ENCODE peak calls at places on chromosomes 12 and 14, in six cellular contexts. F is IMR-90, Z is K562, M is HCT116, A is GM23338, S is fibroblast of lung. J is an unnamed sample.

GRCh38 chr12:101823891-101824290 is 6.9 kb downstream of the GNPTAB start:
- DNase-seq in S (peak; percentile 15), Z (peak; percentile 86), F (no peak), A (peak; percentile 87), M (peak; percentile 33), J (peak; percentile 70)

GRCh38 chr14:64891173-64891838 is 11.6 kb upstream of the SPTB start:
- DNase-seq in S (no peak), Z (no peak), M (no peak), A (no peak), F (no peak), J (no peak)

GRCh38 chr14:67187826-67188225 is 1.4 kb upstream of the GARIN2 start:
- DNase-seq in A (no peak), F (peak; percentile 86), M (peak; percentile 85), S (peak; percentile 97), Z (no peak), J (no peak)

GRCh38 chr12:229441-230191 is 15.7 kb upstream of the SLC6A12 start:
- DNase-seq in S (no peak), F (no peak), M (no peak), Z (no peak), A (no peak), J (peak; percentile 51)

GRCh38 chr12:74899031-74899829 is 310.4 kb downstream of the KCNC2 start:
- DNase-seq in F (no peak), A (no peak), M (no peak), S (peak; percentile 42), Z (no peak), J (no peak)

GRCh38 chr12:12266389-12266872 is 413 bp downstream of the LRP6 start:
- DNase-seq in F (no peak), S (no peak), M (no peak), A (peak; percentile 74), Z (no peak), J (peak; percentile 67)

GRCh38 chr12:2615665-2616387 is 178.9 kb upstream of the FKBP4 start:
- DNase-seq in Z (no peak), F (peak; percentile 92), M (no peak), S (peak; percentile 88), A (peak; percentile 50), J (peak; percentile 21)

GRCh38 chr12:118571730-118572129 is 195.4 kb downstream of the SUDS3 start:
- DNase-seq in F (no peak), A (no peak), Z (no peak), S (no peak), M (no peak), J (no peak)

GRCh38 chr12:9347328-9348127 is 139.3 kb upstream of the PZP start:
- DNase-seq in M (peak; percentile 10), S (peak; percentile 77), A (no peak), F (peak; percentile 13), Z (no peak), J (no peak)

GRCh38 chr12:130982565-130983225 is 29.0 kb downstream of the ADGRD1 start:
- DNase-seq in F (no peak), S (no peak), Z (no peak), A (no peak), M (no peak), J (no peak)

GRCh38 chr14:99590746-99591555 is 13.1 kb downstream of the CCDC85C start:
- DNase-seq in A (no peak), Z (no peak), M (no peak), F (peak; percentile 74), S (peak; percentile 68), J (no peak)

GRCh38 chr14:99589651-99590530 is 14.1 kb downstream of the CCDC85C start:
- DNase-seq in A (no peak), S (no peak), M (no peak), Z (no peak), F (no peak), J (no peak)

GRCh38 chr14:99592933-99593753 is 10.9 kb downstream of the CCDC85C start:
- DNase-seq in M (no peak), Z (no peak), A (no peak), S (no peak), F (no peak), J (peak; percentile 56)

GRCh38 chr14:99593971-99594841 is 9.8 kb downstream of the CCDC85C start:
- DNase-seq in M (no peak), A (no peak), Z (no peak), F (no peak), S (no peak), J (no peak)

GRCh38 chr14:99592394-99592793 is 11.6 kb downstream of the CCDC85C start:
- DNase-seq in A (no peak), F (no peak), S (no peak), Z (no peak), M (no peak), J (no peak)
- H4K20me1 ChIP-seq in A (peaks cover 5% of the 10 kb centered on the region), F (peaks cover 35% of the 10 kb centered on the region), S (no peaks in the 10 kb centered on the region), Z (peaks cover 33% of the 10 kb centered on the region), M (no peaks in the 10 kb centered on the region), J (peaks cover 100% of the 10 kb centered on the region)

GRCh38 chr12:116249938-116250337 is 27.6 kb downstream of the MED13L start:
- DNase-seq in Z (no peak), A (no peak), M (no peak), S (no peak), F (no peak), J (no peak)
- H4K20me1 ChIP-seq in Z (no peaks in the 10 kb centered on the region), A (peaks cover 35% of the 10 kb centered on the region), M (peaks cover 63% of the 10 kb centered on the region), S (peaks cover 5% of the 10 kb centered on the region), F (peaks cover 71% of the 10 kb centered on the region), J (peaks cover 48% of the 10 kb centered on the region)

DNA sequence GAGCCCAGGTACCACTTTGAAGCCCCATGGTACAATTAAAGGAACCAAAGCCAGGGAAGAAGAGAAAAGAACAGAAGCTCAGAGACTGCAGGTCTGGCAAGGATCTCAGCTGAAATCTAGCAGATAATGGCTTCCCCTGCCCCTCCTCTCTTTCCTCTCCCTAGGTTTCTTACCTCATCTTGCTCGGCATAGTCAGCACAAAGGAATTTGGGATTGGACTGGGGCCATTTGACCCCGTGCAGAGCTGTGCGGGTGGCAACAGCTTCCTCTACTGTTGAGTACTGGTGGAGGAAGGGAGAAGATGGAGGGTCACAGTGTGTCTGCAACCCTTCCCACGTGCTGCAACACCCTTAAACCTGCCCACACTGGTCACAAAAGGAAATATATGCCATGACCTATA is 4.7 kb upstream of the CDH24 start:
- DNase-seq in Z (no peak), S (peak; percentile 94), M (peak; percentile 60), A (no peak), F (peak; percentile 95), J (no peak)
- H4K20me1 ChIP-seq in Z (peaks cover 2% of the 10 kb centered on the region), S (no peaks in the 10 kb centered on the region), M (no peaks in the 10 kb centered on the region), A (peaks cover 49% of the 10 kb centered on the region), F (peaks cover 30% of the 10 kb centered on the region), J (peaks cover 85% of the 10 kb centered on the region)

DNA sequence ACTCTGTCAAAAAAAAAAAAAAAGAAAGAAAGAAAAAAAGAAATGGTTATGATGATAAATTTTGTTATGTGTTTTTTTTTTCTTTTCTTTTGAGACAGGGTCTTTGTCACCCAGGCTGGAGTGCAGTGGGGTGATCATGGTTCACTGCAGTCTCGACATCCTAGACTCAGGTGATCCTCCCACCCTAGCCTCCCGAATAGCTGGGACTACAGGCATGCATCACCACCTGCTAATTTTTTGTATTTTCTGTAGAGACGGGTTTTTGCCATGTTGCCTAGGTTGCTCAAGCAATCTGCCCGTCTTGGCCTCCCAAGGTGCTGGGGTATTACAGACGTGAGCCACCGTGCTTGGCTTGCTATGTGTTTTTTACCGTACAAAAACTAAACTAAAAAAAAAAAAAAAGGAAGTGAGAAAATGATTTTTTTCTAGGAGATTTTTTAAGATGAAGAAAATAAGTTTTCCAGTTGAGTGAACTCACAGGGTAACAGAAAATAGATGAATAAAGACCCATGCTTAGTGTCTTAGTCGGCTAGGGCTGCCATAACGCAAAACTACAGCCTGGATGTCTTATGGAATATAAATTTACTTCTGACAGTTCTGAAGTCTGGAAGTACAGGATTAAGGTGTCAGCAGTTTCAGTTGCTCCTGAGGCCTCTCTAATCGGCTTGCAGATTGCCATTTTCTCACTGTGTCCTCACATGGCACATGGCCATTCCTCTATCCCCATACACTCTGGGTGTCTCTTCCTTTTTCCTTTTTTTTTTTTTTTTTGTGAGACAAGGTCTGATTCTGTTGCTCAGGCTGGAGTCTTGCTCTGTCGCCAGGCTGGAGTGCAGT is 13.2 kb upstream of the APOF start:
- DNase-seq in A (no peak), F (no peak), M (no peak), Z (peak; percentile 62), S (no peak), J (no peak)
- H4K20me1 ChIP-seq in A (no peaks in the 10 kb centered on the region), F (no peaks in the 10 kb centered on the region), M (no peaks in the 10 kb centered on the region), Z (no peaks in the 10 kb centered on the region), S (no peaks in the 10 kb centered on the region), J (no peaks in the 10 kb centered on the region)

DNA sequence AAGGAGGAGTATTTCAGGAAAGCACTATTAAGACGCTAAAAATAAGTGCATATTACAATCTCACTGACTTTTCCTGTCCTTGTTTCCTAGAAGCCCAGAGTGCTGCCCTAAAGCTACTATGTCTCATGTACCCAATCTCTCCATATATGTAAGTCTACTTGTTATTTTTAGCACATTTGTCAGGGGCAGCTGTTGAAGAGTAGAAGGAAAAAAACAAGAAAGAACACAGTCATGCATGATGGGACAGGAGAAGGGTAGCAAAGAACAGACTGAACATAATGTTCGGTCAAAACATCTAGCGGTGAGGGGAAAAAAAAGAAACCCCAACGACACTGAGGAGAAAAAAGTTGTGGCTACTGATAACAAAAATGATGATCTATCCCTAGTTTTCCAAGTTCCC is 14.3 kb downstream of the YBX3 start:
- DNase-seq in F (no peak), A (no peak), M (no peak), S (no peak), Z (no peak), J (no peak)
- H4K20me1 ChIP-seq in F (peaks cover 4% of the 10 kb centered on the region), A (peaks cover 19% of the 10 kb centered on the region), M (peaks cover 42% of the 10 kb centered on the region), S (no peaks in the 10 kb centered on the region), Z (no peaks in the 10 kb centered on the region), J (peaks cover 4% of the 10 kb centered on the region)

GRCh38 chr12:49039421-49040363 is 20.9 kb downstream of the KMT2D start:
- DNase-seq in Z (no peak), A (no peak), S (no peak), F (no peak), M (no peak), J (no peak)

GRCh38 chr12:49037947-49038237 is 19.3 kb upstream of the PRKAG1 start:
- DNase-seq in S (no peak), M (no peak), Z (no peak), A (no peak), F (no peak), J (no peak)

GRCh38 chr12:49038291-49038955 is 19.8 kb upstream of the PRKAG1 start:
- DNase-seq in M (no peak), A (no peak), F (no peak), Z (no peak), S (no peak), J (no peak)

GRCh38 chr12:49036029-49036428 is 17.5 kb upstream of the PRKAG1 start:
- DNase-seq in M (no peak), Z (no peak), F (no peak), S (no peak), A (no peak), J (no peak)

GRCh38 chr12:49037111-49037946 is 18.8 kb upstream of the PRKAG1 start:
- DNase-seq in S (no peak), M (no peak), Z (no peak), A (no peak), F (no peak), J (no peak)
- H4K20me1 ChIP-seq in S (no peaks in the 10 kb centered on the region), M (no peaks in the 10 kb centered on the region), Z (no peaks in the 10 kb centered on the region), A (peaks cover 10% of the 10 kb centered on the region), F (peaks cover 12% of the 10 kb centered on the region), J (peaks cover 20% of the 10 kb centered on the region)

GRCh38 chr12:89695100-89695499 is 13.5 kb downstream of the ATP2B1 start:
- DNase-seq in M (no peak), S (peak; percentile 72), Z (no peak), F (peak; percentile 77), A (no peak), J (no peak)
- H4K20me1 ChIP-seq in M (peaks cover 23% of the 10 kb centered on the region), S (no peaks in the 10 kb centered on the region), Z (peaks cover 5% of the 10 kb centered on the region), F (peaks cover 45% of the 10 kb centered on the region), A (peaks cover 22% of the 10 kb centered on the region), J (peaks cover 100% of the 10 kb centered on the region)

GRCh38 chr12:104624529-104624928 is 167.8 kb downstream of the CHST11 start:
- DNase-seq in M (no peak), Z (no peak), F (no peak), S (no peak), A (no peak), J (no peak)
- H4K20me1 ChIP-seq in M (no peaks in the 10 kb centered on the region), Z (peaks cover 6% of the 10 kb centered on the region), F (no peaks in the 10 kb centered on the region), S (no peaks in the 10 kb centered on the region), A (peaks cover 1% of the 10 kb centered on the region), J (peaks cover 24% of the 10 kb centered on the region)

GRCh38 chr12:113860059-113860820 is 105.9 kb downstream of the RBM19 start:
- DNase-seq in F (no peak), M (no peak), S (no peak), A (peak; percentile 69), Z (peak; percentile 11), J (peak; percentile 69)
- H4K20me1 ChIP-seq in F (no peaks in the 10 kb centered on the region), M (no peaks in the 10 kb centered on the region), S (no peaks in the 10 kb centered on the region), A (no peaks in the 10 kb centered on the region), Z (peaks cover 6% of the 10 kb centered on the region), J (no peaks in the 10 kb centered on the region)

J was measured in neural progenitor cell.